ENCODE peak calls at places on chromosomes 16 and 17, in five cellular contexts. O is IMR-90, N is neuronal stem cell, J is mesenchymal stem cell, G is H9. L is an unnamed sample.

GRCh38 chr17:45722161-45722560 is 62.0 kb upstream of the CRHR1 start:
- DNase-seq in O (peak), N (no peak), J (peak), G (peak), L (peak)

GRCh38 chr16:48353565-48354163 is 31.5 kb downstream of the SIAH1 start:
- DNase-seq in O (peak), N (peak), J (peak), G (peak), L (peak)

GRCh38 chr17:41907633-41908539 is 10.9 kb downstream of the ACLY start:
- DNase-seq in O (peak), N (no peak), J (peak), G (no peak), L (no peak)

GRCh38 chr16:66653581-66654350 is 42.8 kb downstream of the CMTM4 start:
- DNase-seq in O (no peak), N (no peak), J (peak), G (no peak), L (no peak)

GRCh38 chr17:66848496-66848895 is 13.6 kb downstream of the CACNG5 start:
- DNase-seq in O (no peak), N (no peak), J (no peak), G (no peak), L (no peak)

GRCh38 chr16:57593990-57594389 is 34.4 kb upstream of the ADGRG1 start:
- DNase-seq in O (no peak), N (no peak), J (no peak), G (no peak), L (no peak)

GRCh38 chr17:78127240-78127887 is 1.2 kb downstream of the TMC6 start:
- DNase-seq in O (no peak), N (no peak), J (peak), G (peak), L (peak)

GRCh38 chr17:71631483-71631882 is 489.3 kb upstream of the SOX9 start:
- DNase-seq in O (peak), N (no peak), J (peak), G (no peak), L (no peak)

GRCh38 chr16:88059701-88060386 is 108.6 kb downstream of the BANP start:
- DNase-seq in O (no peak), N (no peak), J (no peak), G (no peak), L (no peak)

GRCh38 chr17:9473716-9474115 is 101.9 kb downstream of the STX8 start:
- DNase-seq in O (peak), N (no peak), J (peak), G (no peak), L (no peak)

GRCh38 chr16:27222499-27223225 is 19.3 kb downstream of the KDM8 start:
- DNase-seq in O (peak), N (no peak), J (peak), G (no peak), L (peak)

GRCh38 chr16:66480265-66481080 is 53.4 kb downstream of the BEAN1 start:
- DNase-seq in O (no peak), N (no peak), J (no peak), G (peak), L (no peak)

GRCh38 chr16:83458612-83459011 is 349.2 kb upstream of the HSBP1 start:
- DNase-seq in O (peak), N (no peak), J (peak), G (no peak), L (no peak)

GRCh38 chr17:78535285-78536197 is 41.7 kb downstream of the DNAH17 start:
- DNase-seq in O (no peak), N (no peak), J (no peak), G (no peak), L (no peak)

GRCh38 chr16:30096105-30096861 is at the start of gene YPEL3:
- DNase-seq in O (peak), N (peak), J (peak), G (peak), L (peak)

GRCh38 chr16:57341441-57342303 is 16.9 kb upstream of the CCL22 start:
- DNase-seq in O (peak), N (no peak), J (peak), G (no peak), L (no peak)

GRCh38 chr17:60039096-60039495 is 39.6 kb downstream of the HEATR6 start:
- DNase-seq in O (no peak), N (no peak), J (no peak), G (no peak), L (no peak)

GRCh38 chr17:49993423-49994037 is 1.5 kb downstream of the DLX3 start:
- DNase-seq in O (no peak), N (no peak), J (no peak), G (peak), L (peak)

GRCh38 chr16:70780546-70780945 is 20.4 kb downstream of the VAC14 start:
- DNase-seq in O (no peak), N (no peak), J (no peak), G (no peak), L (no peak)
- H2BK15ac ChIP-seq in O (no peak), N (no peak), J (no peak), G (no peak), L (no peak)

GRCh38 chr17:75481194-75482059 is 25.0 kb downstream of the TMEM94 start:
- DNase-seq in O (no peak), N (no peak), J (no peak), G (no peak), L (peak)
- H3K27ac ChIP-seq in O (no peak), N (peak), J (no peak), G (no peak), L (no peak)

DNA sequence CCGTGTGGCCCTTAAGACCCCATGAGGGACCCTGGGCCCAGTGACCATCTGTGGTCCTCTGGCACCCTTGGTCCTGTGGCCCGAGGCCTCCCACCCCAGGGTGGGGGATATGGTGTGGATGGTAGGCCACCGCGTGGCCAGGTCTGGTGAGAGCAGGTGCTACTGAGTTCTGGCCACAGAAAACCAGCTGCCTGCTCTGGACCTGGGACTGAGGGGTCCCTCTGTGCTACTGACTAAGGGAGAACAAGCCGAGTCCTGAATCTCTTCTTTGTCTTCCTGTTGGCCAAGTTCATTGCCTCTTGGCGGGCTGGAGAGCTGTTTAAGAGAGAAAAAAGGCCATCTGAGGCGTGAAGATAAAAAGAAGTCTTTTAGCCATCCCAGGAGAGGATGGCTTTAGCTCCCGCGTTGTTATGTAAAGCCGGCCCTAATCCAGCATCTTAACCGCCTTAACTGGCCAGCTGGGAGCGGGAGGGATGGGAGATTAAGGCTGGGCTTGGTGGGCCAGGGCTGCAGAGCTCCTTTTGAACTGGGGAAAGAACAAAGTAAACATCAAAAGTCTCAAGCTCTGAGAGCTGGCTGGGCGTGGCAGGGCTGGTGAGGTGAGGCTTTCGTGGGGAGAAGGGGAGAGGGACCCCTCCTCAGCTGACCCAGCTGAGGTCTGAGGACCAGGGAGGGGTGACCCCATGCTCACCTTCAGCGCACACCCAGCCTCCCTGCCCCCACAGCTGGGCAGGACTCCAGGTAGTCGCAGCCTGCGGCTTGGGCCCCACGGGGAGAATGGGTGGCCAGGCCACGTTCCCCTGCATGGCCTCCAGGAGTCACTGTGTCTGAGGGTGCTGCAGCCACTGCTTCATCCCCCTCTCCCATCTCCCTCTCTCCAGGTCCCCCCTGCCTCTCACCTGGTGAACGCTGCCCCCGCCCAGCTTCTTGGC is 62.4 kb downstream of the NKD1 start:
- DNase-seq in O (no peak), N (peak), J (no peak), G (peak), L (peak)
- H3K18ac ChIP-seq in O (no peak), N (peak), J (no peak), G (no peak), L (no peak)

GRCh38 chr17:28545787-28546415 is 6.5 kb downstream of the UNC119 start:
- DNase-seq in O (no peak), N (no peak), J (no peak), G (no peak), L (no peak)

GRCh38 chr17:28547623-28548416 is 4.6 kb downstream of the UNC119 start:
- DNase-seq in O (peak), N (peak), J (peak), G (peak), L (peak)

GRCh38 chr17:28544402-28545140 is 7.9 kb downstream of the UNC119 start:
- DNase-seq in O (no peak), N (no peak), J (no peak), G (no peak), L (peak)

GRCh38 chr17:28547096-28547622 is 5.3 kb downstream of the UNC119 start:
- DNase-seq in O (no peak), N (no peak), J (no peak), G (no peak), L (no peak)

DNA sequence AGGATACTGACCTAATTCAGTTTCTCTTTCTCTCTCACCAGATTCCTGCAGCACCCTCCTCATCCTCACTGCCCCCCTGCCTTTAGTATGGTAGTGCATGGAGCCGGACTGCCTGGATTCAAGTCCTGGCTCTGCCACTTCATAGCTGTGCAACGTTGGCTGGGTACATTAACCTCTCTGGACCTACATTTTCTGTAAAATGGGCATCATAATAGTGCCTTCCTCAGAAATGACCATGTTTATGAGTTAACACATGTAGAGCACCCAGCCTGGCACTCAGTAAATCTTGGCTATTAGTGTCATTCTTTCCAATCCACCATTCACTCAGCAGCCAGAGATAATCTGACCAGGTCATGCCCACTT is 7.3 kb downstream of the UNC119 start:
- DNase-seq in O (no peak), N (no peak), J (no peak), G (no peak), L (no peak)
- H2BK15ac ChIP-seq in O (no peak), N (no peak), J (no peak), G (no peak), L (no peak)

DNA sequence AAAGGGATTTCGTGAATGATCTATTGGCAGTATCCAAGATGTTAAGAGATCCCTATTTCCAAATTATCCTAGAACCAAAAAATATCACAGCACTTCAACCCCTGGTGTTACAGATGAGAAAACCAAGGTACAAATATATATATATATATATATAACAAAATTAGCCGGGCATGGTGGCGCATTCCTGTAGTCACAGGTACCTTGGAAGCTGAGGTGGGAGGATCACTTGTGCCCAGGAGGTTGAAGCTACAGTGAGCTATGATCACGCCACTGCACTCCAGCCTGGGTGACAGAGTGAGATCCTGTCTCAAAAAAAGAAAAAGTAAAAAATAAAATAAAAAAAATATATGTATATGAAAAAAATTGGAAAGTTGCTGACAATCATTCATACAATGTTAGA is 637 bp upstream of the CLN3 start:
- DNase-seq in O (no peak), N (no peak), J (no peak), G (no peak), L (no peak)
- H3K27ac ChIP-seq in O (no peak), N (no peak), J (peak), G (no peak), L (no peak)

GRCh38 chr17:81043725-81044427 is 8.9 kb downstream of the BAIAP2 start:
- DNase-seq in O (no peak), N (no peak), J (peak), G (peak), L (peak)
- H3K18ac ChIP-seq in O (no peak), N (peak), J (peak), G (no peak), L (no peak)

GRCh38 chr17:19718041-19718612 is 1.7 kb upstream of the SLC47A2 start:
- DNase-seq in O (no peak), N (no peak), J (no peak), G (peak), L (peak)
- H2BK15ac ChIP-seq in O (no peak), N (no peak), J (no peak), G (no peak), L (no peak)

DNA sequence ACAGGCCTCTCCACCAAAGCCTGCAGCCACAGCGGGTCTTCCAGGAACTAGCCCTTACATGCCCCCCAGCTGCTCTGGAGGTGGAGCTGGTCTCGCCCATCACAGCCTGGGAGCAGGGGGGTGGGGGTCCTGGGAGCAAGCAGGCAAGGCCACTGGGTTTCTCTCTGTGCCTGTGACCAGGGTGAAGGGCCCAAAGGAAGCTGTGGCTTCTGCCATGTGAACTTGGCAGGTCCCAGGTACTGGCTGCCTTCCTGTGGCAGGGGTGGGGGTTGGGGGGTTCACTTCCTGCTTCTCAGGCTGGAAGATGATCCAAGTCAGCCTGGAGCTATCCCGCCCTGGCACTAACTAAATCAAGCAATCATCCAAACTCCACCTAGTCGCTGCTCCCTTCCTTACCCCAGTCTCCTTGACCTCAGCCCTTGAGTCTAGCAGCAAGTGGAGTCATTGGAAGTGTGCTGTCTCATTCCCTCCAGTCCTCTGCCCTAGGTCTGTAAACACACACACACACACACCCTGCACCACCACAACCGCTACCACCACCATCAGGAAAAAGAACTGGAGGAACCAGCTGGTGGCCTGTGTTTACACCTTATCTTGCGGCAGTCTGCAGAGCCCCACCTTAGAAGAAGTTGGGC is 29.5 kb upstream of the MLKL start:
- DNase-seq in O (no peak), N (no peak), J (no peak), G (no peak), L (no peak)
- H3K27ac ChIP-seq in O (no peak), N (no peak), J (no peak), G (no peak), L (no peak)

GRCh38 chr17:28765038-28765437 is 21.2 kb downstream of the TRAF4 start:
- DNase-seq in O (no peak), N (no peak), J (no peak), G (no peak), L (no peak)

GRCh38 chr17:28760987-28761562 is 17.3 kb downstream of the TRAF4 start:
- DNase-seq in O (peak), N (no peak), J (peak), G (peak), L (peak)

GRCh38 chr17:28760561-28760960 is 16.8 kb downstream of the TRAF4 start:
- DNase-seq in O (no peak), N (no peak), J (no peak), G (peak), L (no peak)

GRCh38 chr17:28763137-28763799 is 19.5 kb downstream of the TRAF4 start:
- DNase-seq in O (no peak), N (no peak), J (no peak), G (no peak), L (no peak)

GRCh38 chr17:28763804-28764266 is 20.0 kb downstream of the TRAF4 start:
- DNase-seq in O (peak), N (no peak), J (peak), G (peak), L (peak)
- H3K18ac ChIP-seq in O (no peak), N (no peak), J (no peak), G (no peak), L (no peak)